ENCODE peak calls at places on chromosomes 3 and 15, in eight cellular contexts. O, C, Z, P, B, W, X and I are unnamed samples.

GRCh38 chr3:46112296-46112695 is 85.0 kb upstream of the XCR1 start:
- DNase-seq in P (no peak), B (no peak), C (no peak), X (no peak), Z (peak; percentile 49), W (no peak), O (peak; percentile 36), I (no peak)

GRCh38 chr15:29571728-29572454 is 250.4 kb downstream of the TJP1 start:
- DNase-seq in Z (peak; percentile 14), W (peak; percentile 52), P (no peak), B (peak; percentile 13), O (peak; percentile 35), C (no peak), X (no peak), I (peak; percentile 49)

GRCh38 chr15:77076325-77076915 is 5.5 kb upstream of the TSPAN3 start:
- DNase-seq in B (no peak), C (no peak), W (no peak), Z (no peak), P (no peak), O (no peak), X (no peak), I (no peak)

GRCh38 chr3:148723591-148723990 is 25.9 kb downstream of the AGTR1 start:
- DNase-seq in B (no peak), W (no peak), Z (peak; percentile 93), X (no peak), O (peak; percentile 70), C (no peak), P (peak; percentile 37), I (no peak)

GRCh38 chr3:120429921-120430361 is 20.9 kb downstream of the FSTL1 start:
- DNase-seq in O (peak; percentile 57), P (peak; percentile 90), Z (peak; percentile 45), X (no peak), W (no peak), B (no peak), C (no peak), I (no peak)

GRCh38 chr3:170753421-170754344 is 116.3 kb downstream of the RPL22L1 start:
- DNase-seq in B (no peak), P (no peak), C (no peak), W (peak; percentile 76), O (peak; percentile 39), X (no peak), Z (peak; percentile 89), I (peak; percentile 62)

GRCh38 chr3:106176734-106177133 is 307.9 kb upstream of the CBLB start:
- DNase-seq in X (no peak), C (no peak), B (no peak), O (peak; percentile 32), P (peak; percentile 42), Z (peak; percentile 21), W (peak; percentile 5), I (no peak)

GRCh38 chr3:14774431-14774830 is 44.3 kb upstream of the FGD5 start:
- DNase-seq in O (no peak), W (no peak), B (no peak), X (no peak), Z (no peak), C (no peak), P (no peak), I (no peak)

GRCh38 chr15:31345606-31346366 is 19.2 kb downstream of the KLF13 start:
- DNase-seq in P (no peak), C (no peak), Z (no peak), O (no peak), X (no peak), W (no peak), B (no peak), I (no peak)

GRCh38 chr15:46344115-46344749 is 709.4 kb downstream of the SQOR start:
- DNase-seq in W (no peak), C (no peak), O (no peak), X (no peak), P (no peak), Z (no peak), B (no peak), I (no peak)

GRCh38 chr15:92097473-92098178 is 244.1 kb downstream of the SLCO3A1 start:
- DNase-seq in B (peak; percentile 38), O (peak; percentile 47), P (peak; percentile 43), X (peak; percentile 38), C (no peak), Z (peak; percentile 59), W (peak; percentile 57), I (peak; percentile 73)

GRCh38 chr3:123694377-123695147 is 109.7 kb upstream of the HACD2 start:
- DNase-seq in Z (peak; percentile 19), X (no peak), P (peak; percentile 80), B (no peak), W (peak; percentile 21), O (peak; percentile 41), C (no peak), I (no peak)

GRCh38 chr15:65909831-65910230 is 40.5 kb downstream of the RAB11A start:
- DNase-seq in B (no peak), X (no peak), P (no peak), O (no peak), W (no peak), C (no peak), Z (no peak), I (no peak)

GRCh38 chr3:60186359-60186758 is 1064.9 kb downstream of the FHIT start:
- DNase-seq in X (no peak), Z (no peak), C (no peak), B (no peak), O (no peak), P (no peak), W (no peak), I (no peak)

GRCh38 chr3:7397097-7397496 is 536.2 kb downstream of the GRM7 start:
- DNase-seq in X (no peak), P (no peak), C (no peak), O (peak; percentile 14), Z (peak; percentile 11), B (no peak), W (peak; percentile 29), I (no peak)

GRCh38 chr3:76026379-76026778 is 241.0 kb upstream of the ZNF717 start:
- DNase-seq in O (peak; percentile 46), X (no peak), W (no peak), B (no peak), P (no peak), C (no peak), Z (peak; percentile 40), I (no peak)

GRCh38 chr15:68789041-68789920 is 31.4 kb downstream of the ANP32A start:
- DNase-seq in Z (no peak), B (no peak), P (no peak), W (peak; percentile 34), C (no peak), O (no peak), X (no peak), I (peak; percentile 26)

GRCh38 chr3:126540946-126541627 is 17.1 kb downstream of the CHST13 start:
- DNase-seq in O (no peak), C (no peak), Z (no peak), X (no peak), B (no peak), W (no peak), P (no peak), I (no peak)

GRCh38 chr3:58352624-58353023 is 19.9 kb downstream of the PXK start:
- DNase-seq in Z (no peak), W (no peak), B (no peak), P (no peak), O (peak; percentile 55), C (no peak), X (no peak), I (no peak)

GRCh38 chr3:20181276-20181675 is 4.7 kb downstream of the SGO1 start:
- DNase-seq in B (no peak), X (no peak), P (no peak), W (no peak), Z (no peak), C (no peak), O (no peak), I (no peak)

GRCh38 chr15:62110000-62110851 is 43.4 kb downstream of the C2CD4A start:
- DNase-seq in W (peak; percentile 95), C (no peak), O (peak; percentile 70), P (peak; percentile 33), X (no peak), B (peak; percentile 77), Z (peak; percentile 87), I (peak; percentile 85)

GRCh38 chr15:31993062-31993461 is 37.3 kb upstream of the CHRNA7 start:
- DNase-seq in W (no peak), O (no peak), B (no peak), P (no peak), Z (no peak), C (no peak), X (no peak), I (no peak)

GRCh38 chr15:23589012-23589411 is 23.5 kb downstream of the MKRN3 start:
- DNase-seq in W (no peak), O (no peak), Z (no peak), P (no peak), X (no peak), B (no peak), C (no peak), I (no peak)

GRCh38 chr3:14135581-14135980 is 10.7 kb downstream of the TMEM43 start:
- DNase-seq in B (no peak), C (no peak), W (no peak), X (no peak), P (no peak), Z (no peak), O (no peak), I (no peak)

GRCh38 chr15:101115887-101116680 is 135.8 kb downstream of the CHSY1 start:
- DNase-seq in Z (no peak), C (no peak), O (peak; percentile 72), P (peak; percentile 88), X (no peak), W (no peak), B (no peak), I (no peak)

GRCh38 chr3:76429536-76430177 is 610.2 kb upstream of the ROBO2 start:
- DNase-seq in C (no peak), Z (no peak), P (peak; percentile 30), O (no peak), X (no peak), W (no peak), B (peak; percentile 0), I (no peak)

GRCh38 chr3:191383104-191383503 is 52.8 kb upstream of the UTS2B start:
- DNase-seq in B (no peak), Z (peak; percentile 59), X (no peak), O (no peak), C (no peak), W (no peak), P (peak; percentile 89), I (no peak)

GRCh38 chr3:71978150-71978721 is 193.3 kb upstream of the PROK2 start:
- DNase-seq in W (no peak), B (no peak), X (no peak), C (no peak), P (no peak), O (no peak), Z (no peak), I (no peak)

GRCh38 chr3:124951511-124952390 is 17.2 kb upstream of the MUC13 start:
- DNase-seq in Z (peak; percentile 79), B (peak; percentile 5), X (no peak), W (no peak), O (peak; percentile 41), P (no peak), C (no peak), I (peak; percentile 27)

GRCh38 chr15:62928242-62928995 is 114.1 kb upstream of the TPM1 start:
- DNase-seq in C (no peak), W (peak; percentile 68), Z (peak; percentile 94), B (no peak), X (no peak), P (peak; percentile 86), O (peak; percentile 93), I (peak; percentile 77)

GRCh38 chr15:94478763-94479162 is 247.4 kb downstream of the MCTP2 start:
- DNase-seq in W (no peak), O (no peak), C (no peak), P (no peak), Z (no peak), B (peak; percentile 25), X (no peak), I (no peak)

GRCh38 chr3:104206925-104207324 is 1159.8 kb upstream of the ALCAM start:
- DNase-seq in C (no peak), P (no peak), Z (no peak), X (no peak), O (no peak), W (no peak), B (no peak), I (no peak)

GRCh38 chr3:63450634-63451363 is 172.7 kb downstream of the SYNPR start:
- DNase-seq in C (no peak), P (no peak), W (no peak), O (no peak), Z (peak; percentile 36), X (no peak), B (no peak), I (no peak)

GRCh38 chr15:39472661-39473657 is 107.9 kb upstream of the THBS1 start:
- DNase-seq in W (no peak), Z (peak; percentile 97), X (no peak), B (no peak), P (peak; percentile 100), O (peak; percentile 73), C (no peak), I (peak; percentile 16)